ENCODE peak calls at places on chromosomes 16 and 17, in seven cellular contexts. One of them, this sample, is unnamed.
A peak's percentile ranks its signal among the peaks of the same experiment; 100 is the strongest.

GRCh38 chr16:4257646-4258556 is 14.9 kb downstream of the TFAP4 start:
- DNase-seq in MM.1S: no peak
- DNase-seq in stimulated activated CD4-positive, alpha-beta T cell treated with anti-CD3 and anti-CD28 coated beads, Interleukin-15, amount 100 ng/mL, for 1 hour: no peak
- DNase-seq in NCI-H526 treated with DMSO at 0.1 percent for 48 hours: no peak
- DNase-seq in AG08396: no peak
- DNase-seq in G401: no peak
- DNase-seq in fibroblast of the conjunctiva: no peak
- DNase-seq in this sample: no peak

GRCh38 chr17:82257473-82257872 is 16.0 kb downstream of the CSNK1D start:
- DNase-seq in MM.1S: no peak
- DNase-seq in stimulated activated CD4-positive, alpha-beta T cell treated with anti-CD3 and anti-CD28 coated beads, Interleukin-15, amount 100 ng/mL, for 1 hour: peak; percentile 62
- DNase-seq in NCI-H526 treated with DMSO at 0.1 percent for 48 hours: no peak
- DNase-seq in AG08396: peak; percentile 44
- DNase-seq in G401: peak; percentile 59
- DNase-seq in fibroblast of the conjunctiva: no peak
- DNase-seq in this sample: no peak

GRCh38 chr17:61670691-61671090 is 79.7 kb upstream of the NACA2 start:
- DNase-seq in MM.1S: no peak
- DNase-seq in stimulated activated CD4-positive, alpha-beta T cell treated with anti-CD3 and anti-CD28 coated beads, Interleukin-15, amount 100 ng/mL, for 1 hour: no peak
- DNase-seq in NCI-H526 treated with DMSO at 0.1 percent for 48 hours: no peak
- DNase-seq in AG08396: no peak
- DNase-seq in G401: no peak
- DNase-seq in fibroblast of the conjunctiva: no peak
- DNase-seq in this sample: no peak

GRCh38 chr17:60393840-60394529 is 2.1 kb upstream of the USP32 start:
- DNase-seq in MM.1S: no peak
- DNase-seq in stimulated activated CD4-positive, alpha-beta T cell treated with anti-CD3 and anti-CD28 coated beads, Interleukin-15, amount 100 ng/mL, for 1 hour: no peak
- DNase-seq in NCI-H526 treated with DMSO at 0.1 percent for 48 hours: no peak
- DNase-seq in AG08396: no peak
- DNase-seq in G401: no peak
- DNase-seq in fibroblast of the conjunctiva: no peak
- DNase-seq in this sample: no peak

GRCh38 chr17:82386881-82387498 is 15.4 kb downstream of the UTS2R start:
- DNase-seq in MM.1S: no peak
- DNase-seq in stimulated activated CD4-positive, alpha-beta T cell treated with anti-CD3 and anti-CD28 coated beads, Interleukin-15, amount 100 ng/mL, for 1 hour: no peak
- DNase-seq in NCI-H526 treated with DMSO at 0.1 percent for 48 hours: no peak
- DNase-seq in AG08396: no peak
- DNase-seq in G401: no peak
- DNase-seq in fibroblast of the conjunctiva: no peak
- DNase-seq in this sample: no peak

GRCh38 chr17:70110443-70110880 is 35.4 kb downstream of the KCNJ16 start:
- DNase-seq in MM.1S: no peak
- DNase-seq in stimulated activated CD4-positive, alpha-beta T cell treated with anti-CD3 and anti-CD28 coated beads, Interleukin-15, amount 100 ng/mL, for 1 hour: no peak
- DNase-seq in NCI-H526 treated with DMSO at 0.1 percent for 48 hours: no peak
- DNase-seq in AG08396: no peak
- DNase-seq in G401: no peak
- DNase-seq in fibroblast of the conjunctiva: no peak
- DNase-seq in this sample: no peak

GRCh38 chr16:57621521-57622268 is 6.7 kb upstream of the ADGRG1 start:
- DNase-seq in MM.1S: no peak
- DNase-seq in stimulated activated CD4-positive, alpha-beta T cell treated with anti-CD3 and anti-CD28 coated beads, Interleukin-15, amount 100 ng/mL, for 1 hour: no peak
- DNase-seq in NCI-H526 treated with DMSO at 0.1 percent for 48 hours: no peak
- DNase-seq in AG08396: no peak
- DNase-seq in G401: no peak
- DNase-seq in fibroblast of the conjunctiva: no peak
- DNase-seq in this sample: no peak

GRCh38 chr16:11064202-11064540 is 119.8 kb downstream of the CLEC16A start:
- DNase-seq in MM.1S: no peak
- DNase-seq in stimulated activated CD4-positive, alpha-beta T cell treated with anti-CD3 and anti-CD28 coated beads, Interleukin-15, amount 100 ng/mL, for 1 hour: no peak
- DNase-seq in NCI-H526 treated with DMSO at 0.1 percent for 48 hours: no peak
- DNase-seq in AG08396: no peak
- DNase-seq in G401: no peak
- DNase-seq in fibroblast of the conjunctiva: no peak
- DNase-seq in this sample: no peak

GRCh38 chr16:55567382-55567781 is 898 bp downstream of the CAPNS2 start:
- DNase-seq in MM.1S: no peak
- DNase-seq in stimulated activated CD4-positive, alpha-beta T cell treated with anti-CD3 and anti-CD28 coated beads, Interleukin-15, amount 100 ng/mL, for 1 hour: no peak
- DNase-seq in NCI-H526 treated with DMSO at 0.1 percent for 48 hours: no peak
- DNase-seq in AG08396: peak; percentile 28
- DNase-seq in G401: no peak
- DNase-seq in fibroblast of the conjunctiva: no peak
- DNase-seq in this sample: no peak

GRCh38 chr16:80719573-80719972 is 84.8 kb downstream of the CDYL2 start:
- DNase-seq in MM.1S: no peak
- DNase-seq in stimulated activated CD4-positive, alpha-beta T cell treated with anti-CD3 and anti-CD28 coated beads, Interleukin-15, amount 100 ng/mL, for 1 hour: no peak
- DNase-seq in NCI-H526 treated with DMSO at 0.1 percent for 48 hours: no peak
- DNase-seq in AG08396: no peak
- DNase-seq in G401: no peak
- DNase-seq in fibroblast of the conjunctiva: no peak
- DNase-seq in this sample: no peak

GRCh38 chr16:11405331-11406176 is 60.3 kb downstream of the RMI2 start:
- DNase-seq in MM.1S: peak; percentile 61
- DNase-seq in stimulated activated CD4-positive, alpha-beta T cell treated with anti-CD3 and anti-CD28 coated beads, Interleukin-15, amount 100 ng/mL, for 1 hour: peak; percentile 38
- DNase-seq in NCI-H526 treated with DMSO at 0.1 percent for 48 hours: peak; percentile 5
- DNase-seq in AG08396: peak; percentile 56
- DNase-seq in G401: no peak
- DNase-seq in fibroblast of the conjunctiva: no peak
- DNase-seq in this sample: peak; percentile 47

GRCh38 chr16:27671410-27671809 is 121.5 kb downstream of the KATNIP start:
- DNase-seq in MM.1S: no peak
- DNase-seq in stimulated activated CD4-positive, alpha-beta T cell treated with anti-CD3 and anti-CD28 coated beads, Interleukin-15, amount 100 ng/mL, for 1 hour: no peak
- DNase-seq in NCI-H526 treated with DMSO at 0.1 percent for 48 hours: no peak
- DNase-seq in AG08396: no peak
- DNase-seq in G401: no peak
- DNase-seq in fibroblast of the conjunctiva: no peak
- DNase-seq in this sample: no peak

GRCh38 chr17:81576621-81577277 is 24.6 kb upstream of the FAAP100 start:
- DNase-seq in MM.1S: no peak
- DNase-seq in stimulated activated CD4-positive, alpha-beta T cell treated with anti-CD3 and anti-CD28 coated beads, Interleukin-15, amount 100 ng/mL, for 1 hour: no peak
- DNase-seq in NCI-H526 treated with DMSO at 0.1 percent for 48 hours: no peak
- DNase-seq in AG08396: peak; percentile 88
- DNase-seq in G401: no peak
- DNase-seq in fibroblast of the conjunctiva: no peak
- DNase-seq in this sample: peak; percentile 73

GRCh38 chr17:38721802-38722201 is 8.3 kb upstream of the CISD3 start:
- DNase-seq in MM.1S: no peak
- DNase-seq in stimulated activated CD4-positive, alpha-beta T cell treated with anti-CD3 and anti-CD28 coated beads, Interleukin-15, amount 100 ng/mL, for 1 hour: no peak
- DNase-seq in NCI-H526 treated with DMSO at 0.1 percent for 48 hours: no peak
- DNase-seq in AG08396: no peak
- DNase-seq in G401: no peak
- DNase-seq in fibroblast of the conjunctiva: no peak
- DNase-seq in this sample: no peak

GRCh38 chr17:20073056-20073979 is 64.2 kb downstream of the SPECC1 start:
- DNase-seq in MM.1S: peak; percentile 73
- DNase-seq in stimulated activated CD4-positive, alpha-beta T cell treated with anti-CD3 and anti-CD28 coated beads, Interleukin-15, amount 100 ng/mL, for 1 hour: no peak
- DNase-seq in NCI-H526 treated with DMSO at 0.1 percent for 48 hours: no peak
- DNase-seq in AG08396: no peak
- DNase-seq in G401: no peak
- DNase-seq in fibroblast of the conjunctiva: no peak
- DNase-seq in this sample: no peak

GRCh38 chr16:85037050-85037410 is 9.4 kb downstream of the KIAA0513 start:
- DNase-seq in MM.1S: no peak
- DNase-seq in stimulated activated CD4-positive, alpha-beta T cell treated with anti-CD3 and anti-CD28 coated beads, Interleukin-15, amount 100 ng/mL, for 1 hour: no peak
- DNase-seq in NCI-H526 treated with DMSO at 0.1 percent for 48 hours: no peak
- DNase-seq in AG08396: peak; percentile 36
- DNase-seq in G401: peak; percentile 70
- DNase-seq in fibroblast of the conjunctiva: peak; percentile 28
- DNase-seq in this sample: no peak

GRCh38 chr16:80407265-80407987 is 133.4 kb upstream of the DYNLRB2 start:
- DNase-seq in MM.1S: no peak
- DNase-seq in stimulated activated CD4-positive, alpha-beta T cell treated with anti-CD3 and anti-CD28 coated beads, Interleukin-15, amount 100 ng/mL, for 1 hour: no peak
- DNase-seq in NCI-H526 treated with DMSO at 0.1 percent for 48 hours: no peak
- DNase-seq in AG08396: no peak
- DNase-seq in G401: no peak
- DNase-seq in fibroblast of the conjunctiva: no peak
- DNase-seq in this sample: peak; percentile 25

GRCh38 chr17:68906638-68907037 is 48.6 kb downstream of the ABCA8 start:
- DNase-seq in MM.1S: peak; percentile 7
- DNase-seq in stimulated activated CD4-positive, alpha-beta T cell treated with anti-CD3 and anti-CD28 coated beads, Interleukin-15, amount 100 ng/mL, for 1 hour: no peak
- DNase-seq in NCI-H526 treated with DMSO at 0.1 percent for 48 hours: no peak
- DNase-seq in AG08396: no peak
- DNase-seq in G401: peak; percentile 13
- DNase-seq in fibroblast of the conjunctiva: peak; percentile 2
- DNase-seq in this sample: no peak

GRCh38 chr16:56679813-56680212 is 2.5 kb upstream of the MT1X start:
- DNase-seq in MM.1S: no peak
- DNase-seq in stimulated activated CD4-positive, alpha-beta T cell treated with anti-CD3 and anti-CD28 coated beads, Interleukin-15, amount 100 ng/mL, for 1 hour: no peak
- DNase-seq in NCI-H526 treated with DMSO at 0.1 percent for 48 hours: no peak
- DNase-seq in AG08396: no peak
- DNase-seq in G401: no peak
- DNase-seq in fibroblast of the conjunctiva: no peak
- DNase-seq in this sample: no peak

GRCh38 chr16:87391950-87392822 is at the start of gene MAP1LC3B:
- DNase-seq in MM.1S: peak; percentile 84
- DNase-seq in stimulated activated CD4-positive, alpha-beta T cell treated with anti-CD3 and anti-CD28 coated beads, Interleukin-15, amount 100 ng/mL, for 1 hour: peak; percentile 99
- DNase-seq in NCI-H526 treated with DMSO at 0.1 percent for 48 hours: peak; percentile 62
- DNase-seq in AG08396: peak; percentile 99
- DNase-seq in G401: peak; percentile 95
- DNase-seq in fibroblast of the conjunctiva: peak; percentile 95
- DNase-seq in this sample: peak; percentile 99

GRCh38 chr16:62068747-62069146 is 32.5 kb upstream of the CDH8 start:
- DNase-seq in MM.1S: peak; percentile 35
- DNase-seq in stimulated activated CD4-positive, alpha-beta T cell treated with anti-CD3 and anti-CD28 coated beads, Interleukin-15, amount 100 ng/mL, for 1 hour: no peak
- DNase-seq in NCI-H526 treated with DMSO at 0.1 percent for 48 hours: no peak
- DNase-seq in AG08396: no peak
- DNase-seq in G401: no peak
- DNase-seq in fibroblast of the conjunctiva: no peak
- DNase-seq in this sample: no peak

GRCh38 chr16:23324727-23325126 is 22.6 kb downstream of the SCNN1B start:
- DNase-seq in MM.1S: no peak
- DNase-seq in stimulated activated CD4-positive, alpha-beta T cell treated with anti-CD3 and anti-CD28 coated beads, Interleukin-15, amount 100 ng/mL, for 1 hour: no peak
- DNase-seq in NCI-H526 treated with DMSO at 0.1 percent for 48 hours: no peak
- DNase-seq in AG08396: no peak
- DNase-seq in G401: no peak
- DNase-seq in fibroblast of the conjunctiva: no peak
- DNase-seq in this sample: no peak

GRCh38 chr16:64864232-64864803 is 257.5 kb downstream of the CDH11 start:
- DNase-seq in MM.1S: no peak
- DNase-seq in stimulated activated CD4-positive, alpha-beta T cell treated with anti-CD3 and anti-CD28 coated beads, Interleukin-15, amount 100 ng/mL, for 1 hour: no peak
- DNase-seq in NCI-H526 treated with DMSO at 0.1 percent for 48 hours: no peak
- DNase-seq in AG08396: peak; percentile 67
- DNase-seq in G401: no peak
- DNase-seq in fibroblast of the conjunctiva: peak; percentile 87
- DNase-seq in this sample: no peak

GRCh38 chr17:59561042-59561441 is 4.4 kb upstream of the DHX40 start:
- DNase-seq in MM.1S: peak; percentile 23
- DNase-seq in stimulated activated CD4-positive, alpha-beta T cell treated with anti-CD3 and anti-CD28 coated beads, Interleukin-15, amount 100 ng/mL, for 1 hour: no peak
- DNase-seq in NCI-H526 treated with DMSO at 0.1 percent for 48 hours: peak; percentile 6
- DNase-seq in AG08396: peak; percentile 22
- DNase-seq in G401: no peak
- DNase-seq in fibroblast of the conjunctiva: no peak
- DNase-seq in this sample: peak; percentile 49

GRCh38 chr17:16887523-16888095 is 84.3 kb downstream of the TNFRSF13B start:
- DNase-seq in MM.1S: no peak
- DNase-seq in stimulated activated CD4-positive, alpha-beta T cell treated with anti-CD3 and anti-CD28 coated beads, Interleukin-15, amount 100 ng/mL, for 1 hour: no peak
- DNase-seq in NCI-H526 treated with DMSO at 0.1 percent for 48 hours: no peak
- DNase-seq in AG08396: no peak
- DNase-seq in G401: no peak
- DNase-seq in fibroblast of the conjunctiva: no peak
- DNase-seq in this sample: no peak

GRCh38 chr17:82275326-82275725 is 1.8 kb upstream of the CSNK1D start:
- DNase-seq in MM.1S: no peak
- DNase-seq in stimulated activated CD4-positive, alpha-beta T cell treated with anti-CD3 and anti-CD28 coated beads, Interleukin-15, amount 100 ng/mL, for 1 hour: no peak
- DNase-seq in NCI-H526 treated with DMSO at 0.1 percent for 48 hours: no peak
- DNase-seq in AG08396: no peak
- DNase-seq in G401: no peak
- DNase-seq in fibroblast of the conjunctiva: no peak
- DNase-seq in this sample: no peak

GRCh38 chr17:329794-330420 is 22.7 kb downstream of the RPH3AL start:
- DNase-seq in MM.1S: no peak
- DNase-seq in stimulated activated CD4-positive, alpha-beta T cell treated with anti-CD3 and anti-CD28 coated beads, Interleukin-15, amount 100 ng/mL, for 1 hour: no peak
- DNase-seq in NCI-H526 treated with DMSO at 0.1 percent for 48 hours: no peak
- DNase-seq in AG08396: no peak
- DNase-seq in G401: no peak
- DNase-seq in fibroblast of the conjunctiva: no peak
- DNase-seq in this sample: no peak

This sample was measured in HuH-7.5.